ENCODE peak calls at places on chromosomes 5 and 9, in four cellular contexts. O is CD8-positive, alpha-beta memory T cell; W is Peyer's patch; J is GM23338. T is an unnamed sample.
A peak's percentile ranks its signal among the peaks of the same experiment; 100 is the strongest.

GRCh38 chr9:74824654-74825053 is 63.1 kb downstream of the TRPM6 start:
- DNase-seq in O (no peak), W (peak; percentile 62), J (no peak), T (no peak)

GRCh38 chr5:12177851-12178250 is 273.6 kb upstream of the CTNND2 start:
- DNase-seq in O (no peak), W (no peak), J (no peak), T (no peak)

GRCh38 chr9:96567203-96567700 is 52.4 kb downstream of the CDC14B start:
- DNase-seq in O (no peak), W (no peak), J (no peak), T (no peak)

GRCh38 chr5:97936246-97936645 is 753.2 kb upstream of the RIOK2 start:
- DNase-seq in O (no peak), W (no peak), J (no peak), T (no peak)

GRCh38 chr9:32180597-32180996 is 203.8 kb upstream of the ACO1 start:
- DNase-seq in O (no peak), W (no peak), J (no peak), T (no peak)

GRCh38 chr9:132791699-132792240 is 86.3 kb downstream of the AK8 start:
- DNase-seq in O (no peak), W (no peak), J (no peak), T (no peak)

GRCh38 chr9:13841801-13842462 is 472.0 kb downstream of the NFIB start:
- DNase-seq in O (no peak), W (no peak), J (peak; percentile 13), T (no peak)

GRCh38 chr9:117273612-117274011 is 141.2 kb downstream of the ASTN2 start:
- DNase-seq in O (no peak), W (no peak), J (no peak), T (no peak)

GRCh38 chr5:82931110-82931509 is 146.1 kb downstream of the TMEM167A start:
- DNase-seq in O (no peak), W (no peak), J (no peak), T (no peak)

GRCh38 chr5:17304282-17304681 is 86.9 kb downstream of the BASP1 start:
- DNase-seq in O (no peak), W (no peak), J (no peak), T (no peak)

GRCh38 chr9:95820076-95820475 is 55.4 kb upstream of the ERCC6L2 start:
- DNase-seq in O (no peak), W (no peak), J (no peak), T (no peak)

GRCh38 chr5:36939969-36940858 is 63.6 kb downstream of the NIPBL start:
- DNase-seq in O (no peak), W (no peak), J (no peak), T (no peak)

GRCh38 chr5:31153523-31153922 is 40.0 kb upstream of the CDH6 start:
- DNase-seq in O (no peak), W (no peak), J (no peak), T (no peak)

GRCh38 chr5:116137544-116138378 is 52.9 kb downstream of the COMMD10 start:
- DNase-seq in O (no peak), W (no peak), J (peak; percentile 81), T (peak; percentile 47)

GRCh38 chr9:124574944-124575343 is 67.7 kb upstream of the NR5A1 start:
- DNase-seq in O (no peak), W (no peak), J (no peak), T (no peak)

GRCh38 chr9:127095416-127095815 is 27.0 kb downstream of the ANGPTL2 start:
- DNase-seq in O (no peak), W (peak; percentile 43), J (no peak), T (no peak)

GRCh38 chr5:113527746-113528145 is 14.3 kb downstream of the YTHDC2 start:
- DNase-seq in O (no peak), W (no peak), J (no peak), T (no peak)

GRCh38 chr5:10485142-10485795 is 43.6 kb downstream of the ROPN1L start:
- DNase-seq in O (no peak), W (no peak), J (peak; percentile 33), T (peak; percentile 24)

GRCh38 chr9:129836342-129837007 is 1.2 kb downstream of the USP20 start:
- DNase-seq in O (peak; percentile 25), W (peak; percentile 75), J (peak; percentile 38), T (peak; percentile 43)

GRCh38 chr9:3909966-3910650 is 384.3 kb upstream of the RFX3 start:
- DNase-seq in O (no peak), W (no peak), J (no peak), T (no peak)

GRCh38 chr5:94385767-94386166 is 232.6 kb downstream of the KIAA0825 start:
- DNase-seq in O (no peak), W (no peak), J (peak; percentile 57), T (no peak)

GRCh38 chr9:21730899-21731298 is 71.5 kb upstream of the MTAP start:
- DNase-seq in O (no peak), W (no peak), J (no peak), T (no peak)

GRCh38 chr9:112753725-112754124 is 3.2 kb downstream of the SNX30 start:
- DNase-seq in O (no peak), W (no peak), J (no peak), T (no peak)

DNA sequence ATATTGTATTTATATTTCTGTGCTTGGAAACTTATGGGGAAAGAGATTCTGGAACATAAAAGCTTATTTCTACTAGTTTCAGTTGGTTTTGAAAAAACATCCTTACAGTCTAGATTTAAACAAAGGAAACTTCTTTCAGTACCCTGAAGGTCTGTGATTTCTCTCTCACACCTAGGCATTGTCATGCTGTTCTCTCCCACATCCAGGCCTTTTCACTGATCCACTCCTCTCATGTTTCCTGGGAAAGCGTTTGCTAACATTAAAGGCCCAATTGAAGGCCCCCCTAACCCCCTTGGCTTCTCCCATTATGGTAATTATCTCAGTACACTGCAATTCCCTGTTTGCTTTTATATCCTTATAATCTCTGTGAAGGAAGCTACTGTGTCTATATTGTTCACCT is 856 bp upstream of the PCDHGA3 start:
- DNase-seq in O (no peak), W (no peak), J (no peak), T (no peak)
- H3K4me3 ChIP-seq in O (no peak overlapping the region), W (no peak overlapping the region), J (no peak overlapping the region), T (no peak overlapping the region)

DNA sequence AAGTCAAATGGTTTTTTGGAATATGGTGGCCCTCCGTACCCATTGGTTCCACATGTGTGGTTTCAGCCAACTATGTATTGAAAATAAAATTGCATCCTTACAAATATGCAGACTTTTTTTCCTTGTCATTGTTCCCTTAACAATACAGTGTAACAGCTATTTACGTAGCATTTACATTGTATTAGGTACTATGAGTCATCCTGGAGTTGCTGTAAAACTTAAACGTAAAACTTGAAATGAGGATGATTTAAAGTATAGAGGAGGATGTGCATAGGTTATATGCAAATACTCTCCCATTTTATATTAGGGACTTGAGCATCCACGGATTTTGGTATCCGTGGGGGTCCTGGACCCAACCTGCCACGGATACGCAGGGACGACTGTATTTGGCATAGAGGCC is 16.3 kb downstream of the SDHA start:
- DNase-seq in O (no peak), W (no peak), J (no peak), T (no peak)
- H3K36me3 ChIP-seq in O (peaks cover 25% of the 10 kb centered on the region), W (peaks cover 82% of the 10 kb centered on the region), J (peaks cover 10% of the 10 kb centered on the region), T (peaks cover 75% of the 10 kb centered on the region)

GRCh38 chr5:68258531-68258930 is 43.0 kb downstream of the PIK3R1 start:
- DNase-seq in O (no peak), W (no peak), J (no peak), T (no peak)
- H3K4me1 ChIP-seq in O (peaks cover 80% of the 10 kb centered on the region), W (no peaks in the 10 kb centered on the region), J (no peaks in the 10 kb centered on the region), T (peaks cover 71% of the 10 kb centered on the region)

DNA sequence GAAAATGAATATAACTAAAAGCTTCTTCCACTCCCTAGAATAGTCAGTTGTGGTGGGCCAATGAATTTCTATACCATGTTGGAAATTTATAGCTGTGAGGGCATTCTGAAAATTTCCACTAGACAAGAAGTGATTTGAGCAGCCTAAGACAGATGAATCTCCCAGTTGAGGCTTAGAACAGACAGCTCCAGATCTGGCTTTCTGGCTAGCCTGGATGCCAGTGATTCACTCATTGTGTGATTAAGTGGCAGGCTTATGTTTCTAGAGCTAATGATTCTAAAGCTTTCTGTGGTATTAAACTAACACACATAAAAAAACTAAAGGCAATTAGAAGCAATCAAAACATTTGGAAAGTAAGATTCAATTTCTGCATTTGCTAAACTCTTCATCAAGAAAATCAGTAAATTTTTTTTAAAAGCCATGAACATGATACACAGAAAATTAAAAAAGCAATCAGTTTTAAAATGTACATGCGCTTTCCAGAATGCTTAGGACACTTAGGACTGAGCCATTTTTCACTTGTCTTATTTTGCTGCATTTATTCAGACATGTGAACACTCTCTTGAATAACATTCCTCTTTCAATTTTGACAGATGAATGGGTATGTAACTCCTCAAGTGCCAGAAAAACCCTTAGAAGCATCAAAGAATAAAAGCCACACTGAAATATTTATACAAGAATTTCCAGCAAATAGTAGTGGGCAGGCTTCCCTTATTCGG is 100.5 kb upstream of the GNAQ start:
- DNase-seq in O (no peak), W (no peak), J (no peak), T (no peak)
- H3K4me3 ChIP-seq in O (peak overlapping the region; percentile 42), W (no peak overlapping the region), J (no peak overlapping the region), T (peak overlapping the region; percentile 83)

DNA sequence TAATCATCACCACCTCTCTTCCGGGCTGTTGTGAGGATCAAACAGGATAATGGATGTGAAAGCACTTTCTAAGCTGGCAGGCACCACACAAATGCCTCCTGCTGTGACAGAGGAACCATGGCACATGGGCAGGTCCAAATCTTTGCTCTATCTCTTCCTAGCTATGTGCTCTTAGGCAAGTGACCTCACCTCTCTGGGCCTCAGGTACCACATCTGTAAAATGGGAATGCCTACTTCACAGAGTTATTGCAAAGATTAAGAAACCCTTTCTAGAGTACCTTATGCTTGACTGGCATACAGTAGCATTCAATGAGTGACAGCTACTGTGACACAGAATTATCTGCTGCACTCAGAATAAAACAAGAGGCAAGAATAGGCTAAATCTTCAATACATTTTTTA is 51.6 kb downstream of the CDK5RAP2 start:
- DNase-seq in O (no peak), W (no peak), J (no peak), T (no peak)
- H3K36me3 ChIP-seq in O (peaks cover 65% of the 10 kb centered on the region), W (peaks cover 71% of the 10 kb centered on the region), J (peaks cover 57% of the 10 kb centered on the region), T (peaks cover 93% of the 10 kb centered on the region)